ENCODE peak calls at places on chromosome 2, in eight cellular contexts. Z is DND-41; T is CD8-positive, alpha-beta T cell; J is heart left ventricle; K is endodermal cell; Y is IMR-90; W is right lobe of liver; E is foreskin keratinocyte. B is an unnamed sample. For H3K27me3, the result is how much of the 10 kb centered on the place peaks cover.

GRCh38 chr2:135975702-135976101 is 9.7 kb downstream of the DARS1 start:
- DNase-seq in J (no peak), Y (no peak), K (no peak), Z (no peak), W (no peak), T (no peak), E (no peak), B (no peak)

GRCh38 chr2:54839526-54840255 is 116.2 kb downstream of the EML6 start:
- DNase-seq in W (no peak), T (no peak), J (no peak), E (no peak), Y (no peak), Z (no peak), K (no peak), B (no peak)

GRCh38 chr2:223084873-223085272 is 32.9 kb downstream of the KCNE4 start:
- DNase-seq in J (no peak), T (no peak), K (peak), E (no peak), Z (no peak), W (no peak), Y (peak), B (peak)

GRCh38 chr2:204040016-204040415 is 103.5 kb downstream of the ICOS start:
- DNase-seq in J (no peak), E (no peak), T (no peak), Y (no peak), Z (no peak), K (no peak), W (no peak), B (no peak)

GRCh38 chr2:191441761-191442160 is 196.6 kb downstream of the MYO1B start:
- DNase-seq in E (no peak), Y (peak), W (no peak), K (no peak), J (no peak), Z (no peak), T (no peak), B (no peak)

GRCh38 chr2:241897231-241897916 is 27.8 kb downstream of the RTP5 start:
- DNase-seq in Y (no peak), E (no peak), K (no peak), W (peak), Z (no peak), T (no peak), J (peak), B (no peak)

GRCh38 chr2:67322361-67323001 is 74.7 kb upstream of the ETAA1 start:
- DNase-seq in Y (peak), K (peak), E (no peak), J (peak), T (no peak), Z (no peak), W (no peak), B (peak)

GRCh38 chr2:224257176-224257575 is 144.7 kb downstream of the FAM124B start:
- DNase-seq in Y (peak), W (no peak), K (no peak), E (no peak), Z (no peak), J (no peak), T (no peak), B (no peak)

GRCh38 chr2:197198890-197199289 is 111.7 kb downstream of the ANKRD44 start:
- DNase-seq in K (no peak), Z (peak), J (peak), W (peak), E (no peak), Y (no peak), T (peak), B (no peak)

GRCh38 chr2:15744820-15745219 is 153.2 kb downstream of the DDX1 start:
- DNase-seq in Y (no peak), E (no peak), T (no peak), J (no peak), W (no peak), K (peak), Z (no peak), B (no peak)
- H3K27me3 ChIP-seq in Y (under half), E (under half), T (under half), J (under half), W (under half), K (under half), Z (under half), B (under half)

GRCh38 chr2:127070221-127070620 is 36.7 kb downstream of the BIN1 start:
- DNase-seq in E (no peak), K (no peak), J (no peak), Y (no peak), W (no peak), Z (no peak), T (no peak), B (no peak)

GRCh38 chr2:127072380-127072779 is 34.6 kb downstream of the BIN1 start:
- DNase-seq in W (no peak), E (no peak), K (no peak), T (no peak), Y (no peak), J (no peak), Z (no peak), B (no peak)

GRCh38 chr2:127072970-127073369 is 34.0 kb downstream of the BIN1 start:
- DNase-seq in W (no peak), Y (no peak), J (no peak), E (no peak), Z (no peak), K (no peak), T (no peak), B (no peak)

GRCh38 chr2:127074358-127074757 is 32.6 kb downstream of the BIN1 start:
- DNase-seq in T (no peak), K (no peak), J (no peak), Y (no peak), W (no peak), Z (no peak), E (no peak), B (no peak)

DNA sequence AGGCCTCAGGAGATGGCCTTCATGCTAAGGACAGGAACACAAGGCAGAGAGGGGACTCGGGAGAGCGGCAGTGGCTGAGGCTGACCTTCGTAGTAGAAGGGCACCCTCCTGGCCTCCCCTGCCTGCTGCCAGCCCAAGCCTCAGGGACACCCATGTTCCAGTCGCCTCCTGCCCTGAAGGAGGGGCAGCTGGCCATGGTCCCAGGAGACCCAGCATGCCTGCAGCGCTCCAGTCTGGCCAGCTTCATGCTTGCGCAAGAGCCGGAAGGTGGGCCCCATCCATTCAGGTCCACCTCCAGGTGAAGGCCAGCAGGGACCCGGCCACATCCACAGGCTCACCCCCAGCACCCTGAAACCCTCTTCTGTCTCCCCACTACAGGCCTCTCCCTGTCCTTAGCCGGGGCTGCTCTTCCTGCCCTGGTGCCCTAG is 35.0 kb downstream of the BIN1 start:
- DNase-seq in T (no peak), W (no peak), K (no peak), Y (no peak), E (no peak), Z (no peak), J (no peak), B (no peak)
- TF ChIP-seq CTCF in T (no peak), W (no peak), K (no peak), Y (no peak), E (no peak), Z (no peak), J (no peak), B (no peak)

GRCh38 chr2:176186024-176186423 is 2.4 kb upstream of the HOXD1 start:
- DNase-seq in W (no peak), K (peak), E (no peak), T (no peak), Z (no peak), J (no peak), Y (no peak), B (no peak)

GRCh38 chr2:176184749-176185148 is 3.7 kb upstream of the HOXD1 start:
- DNase-seq in W (no peak), Y (no peak), K (peak), T (no peak), J (no peak), Z (no peak), E (no peak), B (no peak)

GRCh38 chr2:176181551-176181950 is 6.9 kb upstream of the HOXD1 start:
- DNase-seq in T (no peak), J (no peak), W (no peak), K (peak), Y (no peak), E (no peak), Z (no peak), B (no peak)

GRCh38 chr2:176178807-176179271 is 9.6 kb upstream of the HOXD1 start:
- DNase-seq in W (no peak), E (no peak), T (no peak), J (no peak), Y (no peak), K (peak), Z (no peak), B (no peak)

GRCh38 chr2:176182671-176183070 is 5.8 kb upstream of the HOXD1 start:
- DNase-seq in Z (no peak), J (no peak), K (no peak), E (no peak), Y (no peak), W (no peak), T (no peak), B (no peak)
- H3K27me3 ChIP-seq in Z (under half), J (half or more), K (half or more), E (half or more), Y (under half), W (under half), T (under half), B (under half)

DNA sequence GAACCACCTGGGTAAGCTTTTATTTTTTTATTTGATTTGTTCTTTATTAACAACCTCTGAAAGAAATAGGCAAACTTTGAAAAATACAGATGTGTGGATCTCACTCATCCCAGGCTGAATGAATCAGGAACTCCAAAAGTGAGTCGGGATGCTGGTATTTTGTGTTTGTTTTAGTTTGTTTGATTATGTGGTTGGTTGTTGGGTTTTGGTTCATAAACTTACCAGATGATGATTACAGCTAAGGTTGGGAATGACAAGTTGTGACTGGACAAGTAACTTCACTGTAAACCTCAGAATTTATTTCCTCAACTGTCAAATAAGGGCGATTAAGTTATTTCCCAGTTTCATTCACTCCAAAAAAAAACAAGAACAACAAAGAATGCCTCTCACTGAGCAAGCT is 80.5 kb upstream of the KIF5C start:
- DNase-seq in Y (peak), E (peak), W (no peak), Z (no peak), K (no peak), J (no peak), T (no peak), B (no peak)
- TF ChIP-seq CTCF in Y (no peak), E (no peak), W (no peak), Z (no peak), K (no peak), J (no peak), T (no peak), B (no peak)

GRCh38 chr2:239265681-239266435 is 135.0 kb downstream of the HDAC4 start:
- DNase-seq in Y (no peak), K (no peak), W (peak), T (no peak), E (no peak), Z (no peak), J (peak), B (peak)

GRCh38 chr2:239266436-239266770 is 134.4 kb downstream of the HDAC4 start:
- DNase-seq in W (no peak), J (no peak), E (no peak), T (no peak), Z (no peak), Y (no peak), K (no peak), B (no peak)

GRCh38 chr2:239263231-239263936 is 137.4 kb downstream of the HDAC4 start:
- DNase-seq in W (peak), J (peak), E (no peak), Z (no peak), Y (no peak), K (peak), T (no peak), B (peak)

GRCh38 chr2:239263937-239264837 is 136.6 kb downstream of the HDAC4 start:
- DNase-seq in K (no peak), Z (peak), E (no peak), T (no peak), Y (peak), W (peak), J (peak), B (peak)

DNA sequence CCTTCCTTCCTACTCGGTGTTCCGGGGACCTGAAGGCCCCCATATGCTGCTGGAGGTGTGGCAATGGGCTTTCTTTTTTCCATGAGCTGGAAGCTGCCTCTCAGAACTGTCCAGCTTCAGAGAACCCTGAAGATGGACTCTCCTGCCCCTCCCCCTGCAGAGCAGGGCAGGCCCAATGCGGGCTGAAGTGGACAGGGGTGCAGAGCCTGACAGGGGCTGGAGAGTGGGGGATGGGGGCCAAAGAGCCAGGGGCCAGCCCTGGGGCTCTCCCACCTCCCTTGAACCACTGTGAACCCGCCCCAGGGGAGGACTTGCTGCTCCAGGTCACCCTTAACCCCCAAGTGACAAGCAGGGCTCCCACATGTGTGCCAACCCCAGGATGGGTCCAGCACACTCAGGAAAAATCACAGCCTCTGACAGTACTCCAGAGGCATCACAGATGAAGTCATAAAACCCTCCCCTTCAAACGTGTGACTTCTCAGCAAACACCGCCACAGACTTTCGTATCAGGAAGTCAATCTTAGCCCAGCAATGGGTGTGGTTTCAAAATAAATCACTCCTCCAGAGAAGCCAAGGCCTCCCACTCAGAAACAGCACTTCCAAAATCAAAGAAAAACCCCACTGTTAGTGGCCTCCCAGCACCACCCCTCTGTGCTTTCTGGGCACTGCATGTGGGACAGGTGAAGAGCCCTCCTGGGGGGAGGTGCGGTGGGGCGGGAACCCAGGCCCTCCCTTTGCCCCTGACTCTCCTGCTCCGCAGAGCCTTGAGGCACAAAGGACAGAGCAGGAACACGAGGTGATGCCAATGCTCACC is 135.8 kb downstream of the HDAC4 start:
- DNase-seq in E (peak), W (peak), Y (peak), K (no peak), J (peak), T (peak), Z (peak), B (peak)
- H3K27me3 ChIP-seq in E (under half), W (under half), Y (under half), K (under half), J (under half), T (under half), Z (under half), B (under half)

DNA sequence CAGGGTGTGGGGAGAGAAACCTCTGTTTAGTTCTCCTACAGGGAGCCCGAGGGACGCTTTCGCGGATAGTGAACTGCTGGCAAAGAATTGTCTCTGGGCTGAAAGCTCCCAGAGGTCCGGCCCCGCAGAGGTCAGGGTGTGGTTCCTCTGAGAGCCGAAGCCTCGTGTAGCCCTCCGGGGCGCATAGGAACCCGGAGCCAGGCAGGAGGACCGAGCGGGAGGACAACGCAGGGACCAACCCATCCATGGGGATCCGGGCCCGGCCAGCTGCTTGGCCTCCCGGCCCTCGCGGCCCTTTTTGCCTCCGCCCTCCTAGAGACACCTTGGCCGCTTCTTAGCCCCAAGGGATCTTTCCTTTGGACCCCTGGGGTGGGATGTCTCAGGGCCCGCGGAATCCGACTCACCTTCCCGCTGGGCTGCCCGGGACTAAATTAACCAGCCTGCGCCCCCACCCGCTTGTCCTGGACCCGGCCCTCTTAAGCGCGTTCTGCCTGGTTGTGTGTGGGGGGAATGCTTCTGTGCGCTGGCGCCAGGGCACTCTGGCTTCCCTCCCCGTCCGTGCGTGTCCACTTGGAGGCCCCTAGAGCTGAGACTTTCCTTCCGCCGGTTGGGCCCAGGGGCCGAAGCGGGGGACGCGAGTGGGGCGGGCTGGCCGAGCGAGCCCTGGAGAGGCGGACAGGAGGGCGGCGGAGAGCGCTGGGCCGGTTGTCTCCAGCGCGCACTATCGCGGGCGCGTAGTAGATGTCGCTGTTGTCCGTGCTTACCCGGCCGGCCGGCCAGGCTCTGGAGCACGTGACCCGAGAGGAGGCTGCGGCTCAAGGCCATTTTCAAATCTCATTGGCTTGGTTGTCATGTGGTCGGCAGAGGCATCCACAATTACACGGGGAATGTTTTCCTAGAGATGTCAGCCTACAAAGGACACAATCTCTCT is at the start of gene HOXD10:
- DNase-seq in J (no peak), W (no peak), K (peak), T (no peak), Y (no peak), E (no peak), Z (no peak), B (peak)
- TF ChIP-seq CTCF in J (peak), W (no peak), K (peak), T (no peak), Y (no peak), E (peak), Z (no peak), B (no peak)

DNA sequence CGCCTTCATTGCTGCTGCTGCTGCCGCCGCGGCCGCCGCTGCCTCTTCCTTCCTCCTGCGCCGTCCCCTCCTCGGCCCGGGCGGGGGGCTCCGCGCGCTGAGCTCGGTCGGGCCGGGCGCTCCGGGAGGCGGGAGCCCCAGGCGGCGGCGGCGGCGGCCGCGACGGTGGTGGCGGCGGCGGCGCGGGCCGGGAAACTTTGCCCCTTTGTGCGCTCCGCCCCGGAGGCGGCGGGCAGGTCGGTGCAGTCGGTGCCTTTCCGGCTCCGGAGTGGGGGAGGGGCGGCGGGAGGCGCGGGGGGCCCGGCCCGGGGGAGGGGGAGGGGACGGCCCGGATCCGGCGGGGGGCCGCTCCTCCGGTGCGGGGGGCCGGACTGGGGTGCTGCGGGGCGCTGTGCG is 210 bp downstream of the TET3 start:
- DNase-seq in Z (peak), E (no peak), W (peak), T (peak), K (peak), J (peak), Y (no peak), B (peak)
- H3K27me3 ChIP-seq in Z (under half), E (under half), W (under half), T (under half), K (under half), J (under half), Y (under half), B (under half)

B was measured in sigmoid colon.